ENCODE peak calls at places on chromosomes 7 and 10, in eight cellular contexts. X, L, C, A, B, O, U and J are unnamed samples.

GRCh38 chr10:132740542-132741066 is 45.3 kb downstream of the NKX6-2 start:
- DNase-seq in X (no peak), L (no peak), C (no peak), A (no peak), B (no peak), O (no peak), U (no peak), J (no peak)

GRCh38 chr10:21943633-21944265 is 59.8 kb downstream of the DNAJC1 start:
- DNase-seq in X (peak), L (peak), C (no peak), A (no peak), B (no peak), O (no peak), U (no peak), J (no peak)

GRCh38 chr10:63281967-63282366 is 148.8 kb downstream of the NRBF2 start:
- DNase-seq in X (no peak), L (peak), C (peak), A (no peak), B (no peak), O (no peak), U (no peak), J (no peak)

GRCh38 chr7:44222074-44222473 is 21.3 kb downstream of the YKT6 start:
- DNase-seq in X (no peak), L (no peak), C (no peak), A (no peak), B (no peak), O (no peak), U (no peak), J (no peak)

GRCh38 chr10:97278491-97278989 is 13.9 kb downstream of the ARHGAP19 start:
- DNase-seq in X (peak), L (peak), C (peak), A (no peak), B (no peak), O (peak), U (peak), J (no peak)

GRCh38 chr7:112009081-112009480 is 197.1 kb downstream of the DOCK4 start:
- DNase-seq in X (peak), L (peak), C (peak), A (no peak), B (no peak), O (peak), U (no peak), J (no peak)

GRCh38 chr7:129990403-129991192 is 37.8 kb upstream of the UBE2H start:
- DNase-seq in X (no peak), L (no peak), C (no peak), A (no peak), B (no peak), O (no peak), U (no peak), J (no peak)

GRCh38 chr7:142832452-142832851 is 22.4 kb upstream of the EPHB6 start:
- DNase-seq in X (peak), L (no peak), C (peak), A (no peak), B (no peak), O (no peak), U (no peak), J (no peak)

GRCh38 chr7:84248267-84248666 is 53.7 kb upstream of the SEMA3A start:
- DNase-seq in X (peak), L (peak), C (peak), A (no peak), B (no peak), O (peak), U (no peak), J (no peak)

GRCh38 chr7:83866587-83866986 is 217.6 kb upstream of the SEMA3E start:
- DNase-seq in X (no peak), L (no peak), C (no peak), A (no peak), B (no peak), O (no peak), U (no peak), J (no peak)

GRCh38 chr7:86939197-86939814 is 120.1 kb downstream of the ELAPOR2 start:
- DNase-seq in X (peak), L (peak), C (peak), A (no peak), B (no peak), O (peak), U (peak), J (no peak)

GRCh38 chr10:26048756-26049155 is 114.7 kb downstream of the MYO3A start:
- DNase-seq in X (peak), L (no peak), C (no peak), A (no peak), B (no peak), O (no peak), U (no peak), J (no peak)

GRCh38 chr10:71424496-71425194 is 27.9 kb downstream of the CDH23 start:
- DNase-seq in X (no peak), L (no peak), C (no peak), A (no peak), B (no peak), O (no peak), U (no peak), J (no peak)

GRCh38 chr7:106252568-106252967 is 32.2 kb downstream of the NAMPT start:
- DNase-seq in X (no peak), L (no peak), C (no peak), A (no peak), B (no peak), O (no peak), U (no peak), J (no peak)

GRCh38 chr10:95268438-95268837 is 22.4 kb downstream of the PDLIM1 start:
- DNase-seq in X (no peak), L (peak), C (peak), A (no peak), B (peak), O (no peak), U (no peak), J (no peak)

GRCh38 chr10:101062231-101063161 is 707 bp downstream of the KAZALD1 start:
- DNase-seq in X (peak), L (peak), C (peak), A (peak), B (peak), O (peak), U (peak), J (no peak)

GRCh38 chr10:35795131-35795819 is 153.2 kb upstream of the FZD8 start:
- DNase-seq in X (no peak), L (peak), C (peak), A (no peak), B (no peak), O (no peak), U (no peak), J (no peak)

GRCh38 chr10:5071411-5072198 is 22.6 kb upstream of the AKR1C3 start:
- DNase-seq in X (no peak), L (peak), C (peak), A (no peak), B (peak), O (no peak), U (no peak), J (no peak)